ENCODE peak calls at places on chromosomes 2 and 18, in eight cellular contexts. One of them, this sample, is unnamed.

GRCh38 chr2:156215656-156216055 is 116.9 kb downstream of the NR4A2 start:
- DNase-seq in adrenal gland: no peak
- DNase-seq in CD8-positive, alpha-beta memory T cell: no peak
- DNase-seq in EL: no peak
- DNase-seq in NT2/D1: no peak
- DNase-seq in suprapubic skin: no peak
- DNase-seq in dermis blood vessel endothelial cell: no peak
- DNase-seq in ELF-1: no peak
- DNase-seq in this sample: no peak

GRCh38 chr2:217729426-217730058 is 273.3 kb downstream of the TNS1 start:
- DNase-seq in CD8-positive, alpha-beta memory T cell: no peak
- DNase-seq in NT2/D1: no peak
- DNase-seq in adrenal gland: no peak
- DNase-seq in dermis blood vessel endothelial cell: no peak
- DNase-seq in ELF-1: no peak
- DNase-seq in EL: no peak
- DNase-seq in suprapubic skin: no peak
- DNase-seq in this sample: no peak

GRCh38 chr2:121429119-121429903 is 101.4 kb upstream of the RNU4ATAC start:
- DNase-seq in NT2/D1: no peak
- DNase-seq in suprapubic skin: no peak
- DNase-seq in CD8-positive, alpha-beta memory T cell: no peak
- DNase-seq in ELF-1: no peak
- DNase-seq in dermis blood vessel endothelial cell: no peak
- DNase-seq in EL: no peak
- DNase-seq in adrenal gland: no peak
- DNase-seq in this sample: no peak

GRCh38 chr2:36560726-36561125 is 37.2 kb downstream of the FEZ2 start:
- DNase-seq in dermis blood vessel endothelial cell: peak
- DNase-seq in NT2/D1: no peak
- DNase-seq in suprapubic skin: no peak
- DNase-seq in ELF-1: no peak
- DNase-seq in adrenal gland: no peak
- DNase-seq in EL: no peak
- DNase-seq in CD8-positive, alpha-beta memory T cell: no peak
- DNase-seq in this sample: no peak

GRCh38 chr18:54150226-54150625 is 74.2 kb downstream of the MBD2 start:
- DNase-seq in EL: no peak
- DNase-seq in CD8-positive, alpha-beta memory T cell: no peak
- DNase-seq in ELF-1: peak
- DNase-seq in dermis blood vessel endothelial cell: no peak
- DNase-seq in NT2/D1: no peak
- DNase-seq in suprapubic skin: no peak
- DNase-seq in adrenal gland: no peak
- DNase-seq in this sample: no peak

GRCh38 chr2:218855305-218856167 is 4.1 kb upstream of the WNT6 start:
- DNase-seq in adrenal gland: no peak
- DNase-seq in suprapubic skin: peak
- DNase-seq in dermis blood vessel endothelial cell: no peak
- DNase-seq in ELF-1: no peak
- DNase-seq in EL: no peak
- DNase-seq in CD8-positive, alpha-beta memory T cell: no peak
- DNase-seq in NT2/D1: no peak
- DNase-seq in this sample: no peak

GRCh38 chr2:124024491-124025348 is at the start of gene CNTNAP5:
- DNase-seq in dermis blood vessel endothelial cell: peak
- DNase-seq in CD8-positive, alpha-beta memory T cell: no peak
- DNase-seq in suprapubic skin: no peak
- DNase-seq in NT2/D1: peak
- DNase-seq in EL: no peak
- DNase-seq in ELF-1: peak
- DNase-seq in adrenal gland: peak
- DNase-seq in this sample: peak

GRCh38 chr2:224722777-224723176 is 6.6 kb upstream of the CCDC195 start:
- DNase-seq in dermis blood vessel endothelial cell: no peak
- DNase-seq in EL: no peak
- DNase-seq in suprapubic skin: no peak
- DNase-seq in NT2/D1: no peak
- DNase-seq in ELF-1: no peak
- DNase-seq in adrenal gland: no peak
- DNase-seq in CD8-positive, alpha-beta memory T cell: no peak
- DNase-seq in this sample: no peak

GRCh38 chr2:239538357-239539052 is 137.7 kb upstream of the HDAC4 start:
- DNase-seq in adrenal gland: no peak
- DNase-seq in EL: no peak
- DNase-seq in CD8-positive, alpha-beta memory T cell: peak
- DNase-seq in NT2/D1: no peak
- DNase-seq in suprapubic skin: no peak
- DNase-seq in dermis blood vessel endothelial cell: no peak
- DNase-seq in ELF-1: no peak
- DNase-seq in this sample: no peak

GRCh38 chr2:144331652-144332355 is 188.1 kb downstream of the ZEB2 start:
- DNase-seq in dermis blood vessel endothelial cell: peak
- DNase-seq in ELF-1: peak
- DNase-seq in adrenal gland: peak
- DNase-seq in CD8-positive, alpha-beta memory T cell: peak
- DNase-seq in NT2/D1: no peak
- DNase-seq in EL: peak
- DNase-seq in suprapubic skin: peak
- DNase-seq in this sample: peak

GRCh38 chr2:10750610-10751009 is 29.2 kb downstream of the ATP6V1C2 start:
- DNase-seq in EL: no peak
- DNase-seq in CD8-positive, alpha-beta memory T cell: no peak
- DNase-seq in NT2/D1: no peak
- DNase-seq in dermis blood vessel endothelial cell: no peak
- DNase-seq in suprapubic skin: no peak
- DNase-seq in ELF-1: no peak
- DNase-seq in adrenal gland: no peak
- DNase-seq in this sample: no peak

GRCh38 chr2:13000644-13001375 is 284.1 kb downstream of the TRIB2 start:
- DNase-seq in adrenal gland: peak
- DNase-seq in EL: no peak
- DNase-seq in NT2/D1: no peak
- DNase-seq in ELF-1: no peak
- DNase-seq in suprapubic skin: no peak
- DNase-seq in dermis blood vessel endothelial cell: peak
- DNase-seq in CD8-positive, alpha-beta memory T cell: no peak
- DNase-seq in this sample: no peak

GRCh38 chr18:38241736-38242135 is 676.1 kb upstream of the CELF4 start:
- DNase-seq in dermis blood vessel endothelial cell: no peak
- DNase-seq in CD8-positive, alpha-beta memory T cell: no peak
- DNase-seq in ELF-1: no peak
- DNase-seq in EL: no peak
- DNase-seq in NT2/D1: no peak
- DNase-seq in suprapubic skin: no peak
- DNase-seq in adrenal gland: no peak
- DNase-seq in this sample: no peak

GRCh38 chr2:42876280-42876840 is 84.0 kb upstream of the HAAO start:
- DNase-seq in CD8-positive, alpha-beta memory T cell: no peak
- DNase-seq in suprapubic skin: no peak
- DNase-seq in NT2/D1: no peak
- DNase-seq in EL: no peak
- DNase-seq in ELF-1: no peak
- DNase-seq in dermis blood vessel endothelial cell: no peak
- DNase-seq in adrenal gland: no peak
- DNase-seq in this sample: no peak